ENCODE peak calls at places on chromosomes 7 and 10, in four cellular contexts. One of them, this sample, is unnamed.
A peak's percentile ranks its signal among the peaks of the same experiment; 100 is the strongest.

GRCh38 chr7:27972272-27972671 is 208.3 kb downstream of the JAZF1 start:
- DNase-seq in PC-3: no peak
- DNase-seq in activated CD4-positive, alpha-beta T cell treated with anti-CD3 and anti-CD28 coated beads for 24 hours: no peak
- DNase-seq in HuH-7: no peak
- DNase-seq in this sample: no peak

GRCh38 chr7:147240468-147240867 is 1123.9 kb downstream of the CNTNAP2 start:
- DNase-seq in activated CD4-positive, alpha-beta T cell treated with anti-CD3 and anti-CD28 coated beads for 24 hours: no peak
- DNase-seq in PC-3: peak; percentile 30
- DNase-seq in HuH-7: no peak
- DNase-seq in this sample: no peak

GRCh38 chr7:77699056-77699455 is 2.8 kb downstream of the RSBN1L start:
- DNase-seq in activated CD4-positive, alpha-beta T cell treated with anti-CD3 and anti-CD28 coated beads for 24 hours: no peak
- DNase-seq in HuH-7: no peak
- DNase-seq in PC-3: no peak
- DNase-seq in this sample: no peak

GRCh38 chr10:60149003-60149402 is 240.7 kb downstream of the ANK3 start:
- DNase-seq in HuH-7: no peak
- DNase-seq in PC-3: peak; percentile 46
- DNase-seq in activated CD4-positive, alpha-beta T cell treated with anti-CD3 and anti-CD28 coated beads for 24 hours: no peak
- DNase-seq in this sample: no peak

GRCh38 chr7:36115448-36116321 is 37.4 kb upstream of the EEPD1 start:
- DNase-seq in activated CD4-positive, alpha-beta T cell treated with anti-CD3 and anti-CD28 coated beads for 24 hours: peak; percentile 80
- DNase-seq in HuH-7: no peak
- DNase-seq in PC-3: peak; percentile 97
- DNase-seq in this sample: peak; percentile 84

GRCh38 chr7:130642383-130642782 is 26.2 kb downstream of the COPG2 start:
- DNase-seq in activated CD4-positive, alpha-beta T cell treated with anti-CD3 and anti-CD28 coated beads for 24 hours: no peak
- DNase-seq in HuH-7: no peak
- DNase-seq in PC-3: no peak
- DNase-seq in this sample: no peak

GRCh38 chr10:58299580-58299979 is 30.6 kb downstream of the CISD1 start:
- DNase-seq in HuH-7: peak; percentile 32
- DNase-seq in PC-3: peak; percentile 88
- DNase-seq in activated CD4-positive, alpha-beta T cell treated with anti-CD3 and anti-CD28 coated beads for 24 hours: peak; percentile 28
- DNase-seq in this sample: peak; percentile 24

GRCh38 chr7:156222151-156222550 is 409.9 kb upstream of the SHH start:
- DNase-seq in HuH-7: no peak
- DNase-seq in activated CD4-positive, alpha-beta T cell treated with anti-CD3 and anti-CD28 coated beads for 24 hours: no peak
- DNase-seq in PC-3: no peak
- DNase-seq in this sample: no peak

GRCh38 chr7:3207387-3207786 is 93.7 kb upstream of the SDK1 start:
- DNase-seq in PC-3: no peak
- DNase-seq in HuH-7: no peak
- DNase-seq in activated CD4-positive, alpha-beta T cell treated with anti-CD3 and anti-CD28 coated beads for 24 hours: no peak
- DNase-seq in this sample: no peak